ENCODE peak calls at places on chromosomes 5 and 9, in ten cellular contexts. X is MM.1S, N is cardiac muscle cell, G is pancreas, H is fibroblast of lung, K is WERI-Rb-1, R is tibial nerve, P is astrocyte of the spinal cord, U is AG04449, M is mammary epithelial cell. V is an unnamed sample.

GRCh38 chr5:132419517-132420468 is 50.3 kb downstream of the SLC22A5 start:
- DNase-seq in X (peak; percentile 89), N (peak; percentile 86), G (peak; percentile 66), H (peak; percentile 80), K (peak; percentile 81), R (peak; percentile 31), P (peak; percentile 81), U (no peak), M (peak; percentile 48), V (peak; percentile 40)

GRCh38 chr5:90020575-90021535 is 388.7 kb downstream of the CETN3 start:
- DNase-seq in X (peak; percentile 17), N (peak; percentile 96), G (no peak), H (peak; percentile 92), K (no peak), R (no peak), P (peak; percentile 97), U (peak; percentile 89), M (peak; percentile 76), V (peak; percentile 86)

GRCh38 chr5:35651002-35651756 is 33.5 kb downstream of the SPEF2 start:
- DNase-seq in X (peak; percentile 39), N (peak; percentile 47), G (no peak), H (peak; percentile 56), K (peak; percentile 28), R (no peak), P (peak; percentile 45), U (no peak), M (peak; percentile 33), V (no peak)

GRCh38 chr9:87551692-87552303 is 54.1 kb downstream of the DAPK1 start:
- DNase-seq in X (no peak), N (no peak), G (no peak), H (no peak), K (no peak), R (no peak), P (no peak), U (no peak), M (no peak), V (no peak)

GRCh38 chr9:134418986-134419683 is 92.9 kb downstream of the RXRA start:
- DNase-seq in X (no peak), N (no peak), G (no peak), H (no peak), K (no peak), R (no peak), P (no peak), U (no peak), M (no peak), V (no peak)

GRCh38 chr5:138716456-138716924 is 36.7 kb upstream of the CTNNA1 start:
- DNase-seq in X (no peak), N (peak; percentile 53), G (no peak), H (no peak), K (no peak), R (no peak), P (peak; percentile 29), U (no peak), M (no peak), V (no peak)

GRCh38 chr5:122183795-122184185 is 54.4 kb downstream of the ZNF474 start:
- DNase-seq in X (no peak), N (no peak), G (no peak), H (no peak), K (no peak), R (no peak), P (no peak), U (no peak), M (no peak), V (no peak)

GRCh38 chr5:169742773-169743296 is 105.8 kb downstream of the DOCK2 start:
- DNase-seq in X (no peak), N (peak; percentile 27), G (no peak), H (peak; percentile 84), K (no peak), R (no peak), P (peak; percentile 97), U (peak; percentile 79), M (peak; percentile 54), V (no peak)

GRCh38 chr5:27038476-27038875 is at the start of gene CDH9:
- DNase-seq in X (no peak), N (peak; percentile 6), G (no peak), H (no peak), K (no peak), R (no peak), P (peak; percentile 7), U (no peak), M (no peak), V (no peak)

GRCh38 chr5:141878186-141878770 is at the start of gene PCDH1:
- DNase-seq in X (peak; percentile 62), N (peak; percentile 59), G (peak; percentile 65), H (no peak), K (peak; percentile 32), R (no peak), P (peak; percentile 22), U (no peak), M (peak; percentile 50), V (no peak)

GRCh38 chr9:131579789-131580211 is 34.5 kb downstream of the PRRT1B start:
- DNase-seq in X (no peak), N (no peak), G (no peak), H (no peak), K (no peak), R (no peak), P (no peak), U (no peak), M (no peak), V (no peak)

GRCh38 chr9:129610473-129611301 is 10.2 kb downstream of the C9orf50 start:
- DNase-seq in X (peak; percentile 72), N (peak; percentile 77), G (peak; percentile 84), H (peak; percentile 64), K (peak; percentile 87), R (peak; percentile 60), P (peak; percentile 75), U (no peak), M (peak; percentile 37), V (no peak)

GRCh38 chr9:134377976-134378375 is 51.7 kb downstream of the RXRA start:
- DNase-seq in X (no peak), N (no peak), G (peak; percentile 87), H (no peak), K (no peak), R (no peak), P (no peak), U (no peak), M (peak; percentile 44), V (no peak)

GRCh38 chr5:29005386-29005785 is 1967.0 kb upstream of the CDH9 start:
- DNase-seq in X (no peak), N (no peak), G (no peak), H (no peak), K (peak; percentile 29), R (no peak), P (peak; percentile 1), U (no peak), M (no peak), V (peak; percentile 32)

GRCh38 chr5:173039964-173040363 is 16.2 kb upstream of the CREBRF start:
- DNase-seq in X (no peak), N (no peak), G (no peak), H (no peak), K (no peak), R (no peak), P (no peak), U (no peak), M (no peak), V (no peak)

GRCh38 chr9:87778996-87779395 is 53.1 kb downstream of the CTSL start:
- DNase-seq in X (no peak), N (no peak), G (no peak), H (no peak), K (no peak), R (no peak), P (no peak), U (no peak), M (no peak), V (no peak)

GRCh38 chr9:84385357-84386040 is 44.9 kb upstream of the SLC28A3 start:
- DNase-seq in X (no peak), N (no peak), G (no peak), H (no peak), K (no peak), R (no peak), P (no peak), U (no peak), M (no peak), V (no peak)

GRCh38 chr9:89597711-89598707 is 6.8 kb upstream of the GADD45G start:
- DNase-seq in X (peak; percentile 70), N (peak; percentile 73), G (no peak), H (peak; percentile 68), K (peak; percentile 72), R (peak; percentile 25), P (peak; percentile 54), U (no peak), M (peak; percentile 55), V (no peak)
- TF ChIP-seq CTCF in X (peak; percentile 90), N (peak; percentile 78), G (peak; percentile 67), H (peak; percentile 82), K (peak; percentile 83), R (peak; percentile 76), P (peak; percentile 76), U (peak; percentile 63), M (peak; percentile 82), V (peak; percentile 86)

GRCh38 chr9:136093331-136093986 is 1.6 kb downstream of the NACC2 start:
- DNase-seq in X (no peak), N (no peak), G (peak; percentile 52), H (no peak), K (peak; percentile 54), R (no peak), P (no peak), U (no peak), M (no peak), V (no peak)
- H3K4me3 ChIP-seq in X (no peak overlapping the region), N (peak overlapping the region; percentile 63), G (peak overlapping the region; percentile 86), H (peak overlapping the region; percentile 55), K (no peak overlapping the region), R (peak overlapping the region; percentile 54), P (peak overlapping the region; percentile 61), U (peak overlapping the region; percentile 75), M (peak overlapping the region; percentile 77), V (peak overlapping the region; percentile 67)

DNA sequence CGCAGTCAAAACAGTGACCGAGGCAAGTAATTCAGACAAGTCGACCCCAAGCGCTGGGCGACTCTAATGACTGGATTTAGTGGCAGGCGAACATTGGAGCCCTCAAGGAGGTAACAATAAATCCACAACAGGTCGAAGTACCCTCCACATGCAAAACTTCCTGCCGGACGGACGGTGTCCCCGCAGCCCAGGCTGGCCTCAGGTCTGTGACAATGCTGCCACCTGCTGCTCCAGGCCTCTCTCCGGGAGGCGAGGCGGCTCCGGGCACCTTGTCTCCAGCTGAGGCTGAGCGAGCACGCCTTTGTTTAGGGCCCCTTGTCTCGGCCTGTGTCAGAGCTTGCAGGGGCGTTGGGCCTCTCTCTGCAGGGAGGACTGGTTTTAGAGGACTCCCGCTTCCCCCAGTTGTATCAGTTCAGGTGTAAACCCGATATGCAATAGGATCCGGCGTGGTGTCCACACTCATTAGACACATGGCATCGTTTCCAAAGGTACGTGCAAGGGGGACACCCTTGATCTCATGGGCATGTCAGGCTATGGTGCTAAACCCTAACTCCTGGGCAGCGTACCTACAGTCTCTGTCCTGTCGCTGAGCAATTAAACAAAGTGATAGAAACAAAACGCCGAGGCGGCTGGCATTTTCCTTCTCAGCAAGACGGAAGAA is 628.0 kb upstream of the ADAMTS16 start:
- DNase-seq in X (no peak), N (no peak), G (peak; percentile 57), H (no peak), K (peak; percentile 85), R (no peak), P (peak; percentile 2), U (no peak), M (peak; percentile 65), V (no peak)
- TF ChIP-seq CTCF in X (no peak), N (no peak), G (peak; percentile 23), H (no peak), K (peak; percentile 97), R (no peak), P (peak; percentile 26), U (peak; percentile 29), M (peak; percentile 89), V (no peak)

GRCh38 chr5:93079046-93079445 is 502.0 kb downstream of the NR2F1-AS1 start:
- DNase-seq in X (no peak), N (no peak), G (no peak), H (no peak), K (no peak), R (no peak), P (no peak), U (no peak), M (no peak), V (no peak)
- H3K4me3 ChIP-seq in X (no peak overlapping the region), N (no peak overlapping the region), G (no peak overlapping the region), H (no peak overlapping the region), K (no peak overlapping the region), R (no peak overlapping the region), P (no peak overlapping the region), U (no peak overlapping the region), M (no peak overlapping the region), V (no peak overlapping the region)